ENCODE peak calls at places on chromosomes 13 and 19, in five cellular contexts. N, D, M, Y and E are unnamed samples. For H3K9me3, the result is how much of the 10 kb centered on the place peaks cover.

GRCh38 chr19:33905937-33906577 is 109.4 kb downstream of the KCTD15 start:
- DNase-seq in N (no peak), D (peak), M (peak), Y (no peak), E (no peak)

GRCh38 chr13:53074119-53074518 is 45.5 kb downstream of the OLFM4 start:
- DNase-seq in N (no peak), D (no peak), M (no peak), Y (no peak), E (no peak)

GRCh38 chr13:26785845-26786630 is 25.5 kb upstream of the GPR12 start:
- DNase-seq in N (no peak), D (no peak), M (peak), Y (no peak), E (no peak)

GRCh38 chr13:60933638-60934037 is 482.0 kb downstream of the PCDH20 start:
- DNase-seq in N (no peak), D (no peak), M (no peak), Y (no peak), E (no peak)

GRCh38 chr13:78256479-78256878 is 337.8 kb upstream of the EDNRB start:
- DNase-seq in N (no peak), D (no peak), M (no peak), Y (no peak), E (no peak)

GRCh38 chr13:73542446-73542845 is 483.6 kb downstream of the KLF5 start:
- DNase-seq in N (no peak), D (no peak), M (no peak), Y (no peak), E (no peak)

GRCh38 chr19:17323973-17324327 is 10.7 kb downstream of the ANO8 start:
- DNase-seq in N (no peak), D (no peak), M (no peak), Y (no peak), E (no peak)

GRCh38 chr13:29707876-29708543 is 112.5 kb upstream of the SLC7A1 start:
- DNase-seq in N (peak), D (peak), M (peak), Y (peak), E (no peak)

GRCh38 chr19:36652958-36653357 is 13.7 kb downstream of the ZNF461 start:
- DNase-seq in N (no peak), D (no peak), M (no peak), Y (no peak), E (no peak)
- H3K9me3 ChIP-seq in N (under half), D (under half), M (under half), Y (half or more), E (under half)

GRCh38 chr13:84980571-84980970 is 818.6 kb downstream of the SLITRK6 start:
- DNase-seq in N (no peak), D (no peak), M (no peak), Y (no peak), E (no peak)

GRCh38 chr13:84983321-84983720 is 815.9 kb downstream of the SLITRK6 start:
- DNase-seq in N (no peak), D (no peak), M (no peak), Y (no peak), E (no peak)

GRCh38 chr13:84985860-84986259 is 813.4 kb downstream of the SLITRK6 start:
- DNase-seq in N (no peak), D (no peak), M (no peak), Y (no peak), E (no peak)
- H3K9me3 ChIP-seq in N (under half), D (under half), M (under half), Y (under half), E (under half)

GRCh38 chr19:52880895-52881389 is 16.5 kb downstream of the ZNF320 start:
- DNase-seq in N (no peak), D (no peak), M (no peak), Y (no peak), E (no peak)
- H3K9me3 ChIP-seq in N (under half), D (under half), M (under half), Y (half or more), E (under half)

GRCh38 chr13:54640719-54641118 is 1612.1 kb downstream of the OLFM4 start:
- DNase-seq in N (no peak), D (no peak), M (no peak), Y (no peak), E (no peak)

GRCh38 chr13:54647275-54647674 is 1618.7 kb downstream of the OLFM4 start:
- DNase-seq in N (no peak), D (no peak), M (no peak), Y (no peak), E (no peak)

GRCh38 chr13:54643863-54644262 is 1615.2 kb downstream of the OLFM4 start:
- DNase-seq in N (no peak), D (no peak), M (no peak), Y (no peak), E (no peak)
- H3K9me3 ChIP-seq in N (under half), D (under half), M (under half), Y (under half), E (under half)

DNA sequence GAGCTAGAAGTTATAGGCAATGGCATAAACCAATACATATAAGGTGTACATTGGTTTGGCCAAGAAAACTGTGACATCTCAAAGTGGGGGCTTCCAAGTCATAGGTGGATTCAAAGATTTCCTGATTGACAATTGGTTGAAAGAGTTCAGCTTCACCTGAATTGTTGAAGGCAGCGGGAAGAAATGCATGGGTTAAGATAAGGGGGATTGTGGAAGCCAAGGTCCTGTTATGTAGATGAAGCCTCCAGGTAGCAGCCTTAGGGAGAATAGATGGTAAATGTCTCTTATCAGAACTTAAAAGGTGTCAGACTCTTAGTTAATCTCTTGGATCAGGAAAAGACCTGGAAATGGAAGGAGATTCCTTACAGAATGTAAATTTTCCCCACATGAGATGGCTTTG is 26.0 kb downstream of the ATP8A2 start:
- DNase-seq in N (no peak), D (no peak), M (no peak), Y (no peak), E (no peak)
- H3K9me3 ChIP-seq in N (under half), D (under half), M (under half), Y (under half), E (under half)

GRCh38 chr13:48708764-48709163 is 55.0 kb downstream of the CYSLTR2 start:
- DNase-seq in N (no peak), D (no peak), M (no peak), Y (no peak), E (no peak)

GRCh38 chr13:48710160-48710559 is 56.4 kb downstream of the CYSLTR2 start:
- DNase-seq in N (no peak), D (no peak), M (no peak), Y (no peak), E (no peak)

GRCh38 chr13:48715977-48716376 is 62.2 kb downstream of the CYSLTR2 start:
- DNase-seq in N (no peak), D (no peak), M (no peak), Y (no peak), E (no peak)

GRCh38 chr13:48709213-48709612 is 55.5 kb downstream of the CYSLTR2 start:
- DNase-seq in N (no peak), D (no peak), M (no peak), Y (no peak), E (no peak)

GRCh38 chr13:48712141-48712540 is 58.4 kb downstream of the CYSLTR2 start:
- DNase-seq in N (no peak), D (no peak), M (no peak), Y (no peak), E (no peak)
- H3K9me3 ChIP-seq in N (under half), D (under half), M (under half), Y (under half), E (under half)

GRCh38 chr19:51938936-51939335 is 11.7 kb downstream of the ZNF613 start:
- DNase-seq in N (no peak), D (no peak), M (no peak), Y (no peak), E (no peak)
- H3K9me3 ChIP-seq in N (under half), D (under half), M (under half), Y (under half), E (half or more)

DNA sequence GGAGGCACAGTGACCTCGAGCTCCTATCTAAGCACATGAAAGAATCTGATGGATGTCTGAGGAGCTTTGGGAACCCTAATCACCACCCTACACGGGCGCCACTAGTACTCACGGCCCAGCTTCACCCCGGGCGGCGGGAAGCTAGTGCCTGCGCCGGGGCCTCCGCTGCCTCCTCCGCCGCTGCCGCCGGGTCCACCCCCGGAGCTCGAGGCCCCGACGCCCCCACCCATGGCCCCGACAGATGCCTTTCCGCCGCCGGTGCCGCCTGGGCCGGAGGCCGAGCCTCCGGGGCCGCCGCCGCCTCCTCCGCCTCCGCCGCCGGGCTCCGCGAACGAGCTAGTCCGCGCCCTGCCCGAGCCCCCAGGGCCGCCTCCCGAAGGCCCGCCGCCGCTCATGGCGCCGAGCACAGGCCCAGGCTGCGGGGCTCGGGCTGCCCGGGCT is 311 bp downstream of the GSK3A start:
- DNase-seq in N (no peak), D (no peak), M (no peak), Y (no peak), E (no peak)
- H3K9me3 ChIP-seq in N (under half), D (under half), M (under half), Y (under half), E (under half)